ENCODE peak calls at places on chromosomes 6 and 20, in five cellular contexts. Q is testis, K is neural progenitor cell, Z is astrocyte of the spinal cord, R is HFF-Myc. T is an unnamed sample.

GRCh38 chr6:40472354-40472753 is 114.8 kb downstream of the LRFN2 start:
- DNase-seq in Q (no peak), K (no peak), Z (no peak), R (no peak), T (peak)

GRCh38 chr6:11143394-11144371 is 32.2 kb upstream of the ERVFRD-1 start:
- DNase-seq in Q (peak), K (no peak), Z (peak), R (peak), T (no peak)

GRCh38 chr6:168428052-168428829 is 12.7 kb upstream of the SMOC2 start:
- DNase-seq in Q (no peak), K (peak), Z (no peak), R (no peak), T (no peak)

GRCh38 chr6:17096076-17096475 is 5.8 kb upstream of the STMND1 start:
- DNase-seq in Q (peak), K (peak), Z (peak), R (no peak), T (no peak)

GRCh38 chr20:25309395-25310267 is 61.7 kb downstream of the PYGB start:
- DNase-seq in Q (no peak), K (no peak), Z (peak), R (no peak), T (no peak)

GRCh38 chr6:46903175-46903574 is 18.6 kb downstream of the ADGRF5 start:
- DNase-seq in Q (no peak), K (no peak), Z (no peak), R (no peak), T (no peak)

GRCh38 chr6:52995913-52996685 is 1.0 kb upstream of the GSTA4 start:
- DNase-seq in Q (peak), K (peak), Z (peak), R (peak), T (peak)

GRCh38 chr6:17200395-17200794 is 80.8 kb upstream of the RBM24 start:
- DNase-seq in Q (peak), K (peak), Z (no peak), R (no peak), T (peak)

GRCh38 chr6:42393339-42393738 is 58.4 kb downstream of the TRERF1 start:
- DNase-seq in Q (no peak), K (no peak), Z (no peak), R (no peak), T (no peak)

GRCh38 chr6:11323666-11324452 is 91.4 kb upstream of the NEDD9 start:
- DNase-seq in Q (no peak), K (no peak), Z (no peak), R (no peak), T (no peak)

GRCh38 chr6:74504941-74505340 is 700.9 kb downstream of the COL12A1 start:
- DNase-seq in Q (no peak), K (no peak), Z (no peak), R (no peak), T (no peak)

GRCh38 chr6:74507649-74508048 is 698.2 kb downstream of the COL12A1 start:
- DNase-seq in Q (no peak), K (no peak), Z (no peak), R (no peak), T (no peak)

GRCh38 chr6:74505391-74505790 is 700.5 kb downstream of the COL12A1 start:
- DNase-seq in Q (no peak), K (no peak), Z (no peak), R (no peak), T (no peak)

DNA sequence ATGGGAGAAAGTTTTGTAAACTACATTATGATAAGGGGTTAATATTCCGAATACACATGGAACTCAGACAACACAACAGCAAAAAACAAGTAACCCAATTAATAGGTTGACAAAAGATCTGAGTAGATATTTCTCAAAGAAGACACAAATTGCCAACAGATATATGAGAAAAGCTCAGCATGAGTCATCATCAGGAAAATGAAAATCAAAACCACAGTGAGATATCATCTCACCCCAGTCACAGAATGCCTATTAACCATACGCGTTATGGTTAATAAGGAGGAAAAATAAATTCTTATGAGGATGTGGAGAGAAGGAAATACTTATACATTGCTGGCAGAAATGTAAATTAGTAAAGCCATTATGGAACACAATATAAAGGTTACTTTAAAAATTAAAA is 695.0 kb downstream of the COL12A1 start:
- DNase-seq in Q (no peak), K (no peak), Z (no peak), R (no peak), T (no peak)
- TF ChIP-seq CTCF in Q (no peak), K (no peak), Z (no peak), R (no peak), T (no peak)

GRCh38 chr6:163579111-163579879 is 164.8 kb downstream of the QKI start:
- DNase-seq in Q (peak), K (peak), Z (no peak), R (no peak), T (no peak)
- H3K4me3 ChIP-seq in Q (no peak), K (no peak), Z (no peak), R (no peak), T (no peak)

GRCh38 chr6:1525364-1526038 is 84.2 kb upstream of the FOXC1 start:
- DNase-seq in Q (no peak), K (no peak), Z (no peak), R (no peak), T (no peak)

GRCh38 chr6:1522779-1523178 is 86.9 kb upstream of the FOXC1 start:
- DNase-seq in Q (no peak), K (no peak), Z (no peak), R (no peak), T (no peak)

GRCh38 chr6:1526689-1527088 is 83.0 kb upstream of the FOXC1 start:
- DNase-seq in Q (peak), K (no peak), Z (no peak), R (no peak), T (no peak)

GRCh38 chr6:1527098-1527497 is 82.6 kb upstream of the FOXC1 start:
- DNase-seq in Q (peak), K (peak), Z (peak), R (no peak), T (no peak)

GRCh38 chr6:1524040-1524480 is 85.7 kb upstream of the FOXC1 start:
- DNase-seq in Q (peak), K (peak), Z (peak), R (no peak), T (no peak)
- TF ChIP-seq CTCF in Q (peak), K (peak), Z (peak), R (peak), T (no peak)

DNA sequence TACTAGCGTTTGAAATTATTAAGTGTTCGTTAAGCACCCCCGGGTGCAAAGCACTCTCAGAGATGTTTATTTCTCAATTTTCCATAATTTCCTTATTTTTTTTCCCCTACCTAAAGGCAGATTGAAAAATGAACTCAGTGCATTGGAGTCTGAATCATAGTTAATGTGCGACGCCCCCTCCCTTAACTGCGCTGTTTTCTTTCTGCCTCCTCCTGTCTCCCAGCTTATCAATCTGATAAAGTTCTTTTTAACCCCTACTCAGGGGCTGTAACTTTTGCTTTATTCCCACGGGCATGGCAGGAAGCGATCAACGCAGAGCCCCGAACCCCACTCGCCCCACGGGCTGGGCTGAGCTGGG is 58.2 kb downstream of the ZNF831 start:
- DNase-seq in Q (no peak), K (no peak), Z (no peak), R (no peak), T (no peak)
- H3K4me3 ChIP-seq in Q (peak), K (peak), Z (peak), R (peak), T (no peak)

GRCh38 chr6:26607434-26608230 is 10.9 kb downstream of the ABT1 start:
- DNase-seq in Q (peak), K (peak), Z (peak), R (peak), T (peak)
- TF ChIP-seq CTCF in Q (peak), K (peak), Z (peak), R (peak), T (peak)

GRCh38 chr6:26358511-26358981 is 6.5 kb upstream of the BTN3A2 start:
- DNase-seq in Q (no peak), K (no peak), Z (no peak), R (no peak), T (no peak)

GRCh38 chr6:26361544-26361943 is 3.5 kb upstream of the BTN3A2 start:
- DNase-seq in Q (no peak), K (no peak), Z (no peak), R (no peak), T (no peak)

GRCh38 chr6:26362093-26362835 is 2.7 kb upstream of the BTN3A2 start:
- DNase-seq in Q (no peak), K (no peak), Z (no peak), R (no peak), T (no peak)

GRCh38 chr6:26362836-26363220 is 2.2 kb upstream of the BTN3A2 start:
- DNase-seq in Q (no peak), K (no peak), Z (no peak), R (no peak), T (no peak)

GRCh38 chr6:26360451-26361416 is 4.3 kb upstream of the BTN3A2 start:
- DNase-seq in Q (no peak), K (no peak), Z (no peak), R (no peak), T (no peak)
- H3K4me3 ChIP-seq in Q (no peak), K (no peak), Z (no peak), R (no peak), T (no peak)

GRCh38 chr6:122610690-122611455 is 668 bp downstream of the PKIB start:
- DNase-seq in Q (peak), K (peak), Z (peak), R (no peak), T (peak)
- TF ChIP-seq CTCF in Q (no peak), K (no peak), Z (no peak), R (no peak), T (peak)

T was measured in WERI-Rb-1.